ENCODE peak calls at places on chromosomes 12 and 14, in ten cellular contexts. R is NCI-H510A treated with DMSO at 0.1 percent for 48 hours; Q is GDM1; J is neural progenitor cell; N is T-helper 9 cell; T is tibial artery; C is midbrain; X is activated naive CD8-positive, alpha-beta T cell treated with anti-CD3 and anti-CD28 coated beads for 36 hours; Y is sigmoid colon; B is H4. U is an unnamed sample.

GRCh38 chr14:105193916-105194782 is 13.0 kb upstream of the NUDT14 start:
- DNase-seq in R (peak), Q (no peak), J (no peak), N (peak), T (no peak), C (no peak), X (peak), Y (no peak), B (peak), U (no peak)

GRCh38 chr12:25023808-25024207 is 74.9 kb upstream of the BCAT1 start:
- DNase-seq in R (no peak), Q (no peak), J (no peak), N (no peak), T (no peak), C (no peak), X (no peak), Y (no peak), B (no peak), U (no peak)

GRCh38 chr12:87405918-87406317 is 623.3 kb downstream of the C12orf50 start:
- DNase-seq in R (no peak), Q (no peak), J (no peak), N (no peak), T (no peak), C (no peak), X (no peak), Y (no peak), B (no peak), U (no peak)

GRCh38 chr12:857611-858010 is 91.9 kb downstream of the RAD52 start:
- DNase-seq in R (no peak), Q (no peak), J (no peak), N (no peak), T (peak), C (no peak), X (no peak), Y (no peak), B (no peak), U (no peak)

GRCh38 chr12:33596061-33596460 is 156.4 kb upstream of the SYT10 start:
- DNase-seq in R (no peak), Q (no peak), J (no peak), N (no peak), T (no peak), C (no peak), X (no peak), Y (no peak), B (no peak), U (no peak)

GRCh38 chr14:86462193-86462592 is 932.2 kb downstream of the FLRT2 start:
- DNase-seq in R (no peak), Q (peak), J (peak), N (no peak), T (no peak), C (no peak), X (no peak), Y (no peak), B (peak), U (no peak)

GRCh38 chr14:99270491-99271287 is 1.3 kb downstream of the BCL11B start:
- DNase-seq in R (peak), Q (no peak), J (peak), N (no peak), T (peak), C (no peak), X (no peak), Y (no peak), B (no peak), U (no peak)

GRCh38 chr12:57628280-57629191 is 4.5 kb downstream of the B4GALNT1 start:
- DNase-seq in R (no peak), Q (no peak), J (peak), N (no peak), T (no peak), C (no peak), X (no peak), Y (peak), B (no peak), U (no peak)

U was measured in MV-4-11.